ENCODE peak calls at places on chromosomes 4 and X, in eight cellular contexts. One of them, this sample, is unnamed.

GRCh38 chr4:133151301-133151680 is 2.2 kb downstream of the PCDH10 start:
- DNase-seq in NB4: no peak
- DNase-seq in endothelial cell of umbilical vein: peak
- DNase-seq in IMR-90: no peak
- DNase-seq in uterus: no peak
- DNase-seq in suprapubic skin: no peak
- DNase-seq in prostate gland: no peak
- DNase-seq in tibial nerve: no peak
- DNase-seq in this sample: no peak

GRCh38 chrX:48611703-48612102 is 14.4 kb downstream of the WDR13 start:
- DNase-seq in prostate gland: no peak
- DNase-seq in tibial nerve: no peak
- DNase-seq in NB4: no peak
- DNase-seq in suprapubic skin: no peak
- DNase-seq in endothelial cell of umbilical vein: no peak
- DNase-seq in uterus: no peak
- DNase-seq in IMR-90: no peak
- DNase-seq in this sample: no peak

GRCh38 chr4:158253350-158253980 is 43.2 kb downstream of the TMEM144 start:
- DNase-seq in uterus: peak
- DNase-seq in IMR-90: peak
- DNase-seq in NB4: peak
- DNase-seq in tibial nerve: peak
- DNase-seq in suprapubic skin: no peak
- DNase-seq in endothelial cell of umbilical vein: peak
- DNase-seq in prostate gland: peak
- DNase-seq in this sample: peak

GRCh38 chr4:1569461-1570151 is 114.5 kb downstream of the FAM53A start:
- DNase-seq in endothelial cell of umbilical vein: no peak
- DNase-seq in uterus: no peak
- DNase-seq in suprapubic skin: peak
- DNase-seq in IMR-90: no peak
- DNase-seq in NB4: no peak
- DNase-seq in tibial nerve: no peak
- DNase-seq in prostate gland: no peak
- DNase-seq in this sample: no peak

GRCh38 chrX:109735241-109735744 is 2.2 kb upstream of the ACSL4 start:
- DNase-seq in IMR-90: no peak
- DNase-seq in suprapubic skin: no peak
- DNase-seq in tibial nerve: no peak
- DNase-seq in NB4: no peak
- DNase-seq in uterus: no peak
- DNase-seq in endothelial cell of umbilical vein: no peak
- DNase-seq in prostate gland: no peak
- DNase-seq in this sample: no peak

GRCh38 chr4:128256539-128256938 is 31.1 kb downstream of the PGRMC2 start:
- DNase-seq in suprapubic skin: no peak
- DNase-seq in IMR-90: no peak
- DNase-seq in tibial nerve: no peak
- DNase-seq in prostate gland: no peak
- DNase-seq in uterus: no peak
- DNase-seq in NB4: no peak
- DNase-seq in endothelial cell of umbilical vein: peak
- DNase-seq in this sample: no peak

GRCh38 chrX:72273718-72274117 is 3.3 kb downstream of the RPS4X start:
- DNase-seq in endothelial cell of umbilical vein: no peak
- DNase-seq in suprapubic skin: no peak
- DNase-seq in uterus: no peak
- DNase-seq in tibial nerve: no peak
- DNase-seq in IMR-90: no peak
- DNase-seq in NB4: no peak
- DNase-seq in prostate gland: no peak
- DNase-seq in this sample: no peak

GRCh38 chr4:83054928-83055327 is 19.9 kb downstream of the COPS4 start:
- DNase-seq in uterus: no peak
- DNase-seq in endothelial cell of umbilical vein: peak
- DNase-seq in tibial nerve: no peak
- DNase-seq in IMR-90: peak
- DNase-seq in NB4: peak
- DNase-seq in suprapubic skin: no peak
- DNase-seq in prostate gland: no peak
- DNase-seq in this sample: no peak

GRCh38 chrX:74372272-74372671 is 49.0 kb upstream of the SLC16A2 start:
- DNase-seq in IMR-90: no peak
- DNase-seq in NB4: no peak
- DNase-seq in tibial nerve: no peak
- DNase-seq in suprapubic skin: no peak
- DNase-seq in prostate gland: no peak
- DNase-seq in endothelial cell of umbilical vein: no peak
- DNase-seq in uterus: no peak
- DNase-seq in this sample: no peak

GRCh38 chr4:169225058-169225751 is 45.6 kb downstream of the SH3RF1 start:
- DNase-seq in tibial nerve: no peak
- DNase-seq in uterus: no peak
- DNase-seq in NB4: peak
- DNase-seq in prostate gland: no peak
- DNase-seq in suprapubic skin: no peak
- DNase-seq in IMR-90: peak
- DNase-seq in endothelial cell of umbilical vein: peak
- DNase-seq in this sample: no peak

GRCh38 chr4:53573696-53574095 is 17.6 kb downstream of the LNX1 start:
- DNase-seq in tibial nerve: no peak
- DNase-seq in uterus: no peak
- DNase-seq in endothelial cell of umbilical vein: peak
- DNase-seq in suprapubic skin: no peak
- DNase-seq in IMR-90: peak
- DNase-seq in prostate gland: no peak
- DNase-seq in NB4: no peak
- DNase-seq in this sample: no peak

GRCh38 chr4:1614854-1615595 is 69.1 kb downstream of the FAM53A start:
- DNase-seq in endothelial cell of umbilical vein: no peak
- DNase-seq in prostate gland: no peak
- DNase-seq in suprapubic skin: no peak
- DNase-seq in IMR-90: no peak
- DNase-seq in tibial nerve: no peak
- DNase-seq in NB4: no peak
- DNase-seq in uterus: no peak
- DNase-seq in this sample: no peak

GRCh38 chr4:82561745-82562552 is at the start of gene TMEM150C:
- DNase-seq in IMR-90: no peak
- DNase-seq in NB4: peak
- DNase-seq in endothelial cell of umbilical vein: peak
- DNase-seq in tibial nerve: no peak
- DNase-seq in suprapubic skin: peak
- DNase-seq in uterus: no peak
- DNase-seq in prostate gland: peak
- DNase-seq in this sample: no peak

GRCh38 chrX:16999275-16999674 is 52.8 kb downstream of the REPS2 start:
- DNase-seq in uterus: no peak
- DNase-seq in suprapubic skin: no peak
- DNase-seq in tibial nerve: no peak
- DNase-seq in endothelial cell of umbilical vein: no peak
- DNase-seq in prostate gland: no peak
- DNase-seq in IMR-90: no peak
- DNase-seq in NB4: no peak
- DNase-seq in this sample: no peak

GRCh38 chrX:46279925-46280313 is 265.3 kb downstream of the ZNF674 start:
- DNase-seq in tibial nerve: no peak
- DNase-seq in suprapubic skin: no peak
- DNase-seq in prostate gland: no peak
- DNase-seq in endothelial cell of umbilical vein: peak
- DNase-seq in uterus: no peak
- DNase-seq in IMR-90: peak
- DNase-seq in NB4: peak
- DNase-seq in this sample: no peak

GRCh38 chr4:58849026-58849425 is 1738.8 kb upstream of the IGFBP7 start:
- DNase-seq in tibial nerve: no peak
- DNase-seq in uterus: no peak
- DNase-seq in NB4: no peak
- DNase-seq in suprapubic skin: no peak
- DNase-seq in endothelial cell of umbilical vein: no peak
- DNase-seq in IMR-90: no peak
- DNase-seq in prostate gland: no peak
- DNase-seq in this sample: no peak

GRCh38 chr4:132483-132882 is 8.2 kb downstream of the ZNF718 start:
- DNase-seq in endothelial cell of umbilical vein: no peak
- DNase-seq in IMR-90: no peak
- DNase-seq in suprapubic skin: no peak
- DNase-seq in tibial nerve: no peak
- DNase-seq in prostate gland: no peak
- DNase-seq in uterus: no peak
- DNase-seq in NB4: no peak
- DNase-seq in this sample: no peak

GRCh38 chr4:1010522-1011021 is 854 bp upstream of the FGFRL1 start:
- DNase-seq in uterus: peak
- DNase-seq in NB4: peak
- DNase-seq in tibial nerve: peak
- DNase-seq in prostate gland: peak
- DNase-seq in endothelial cell of umbilical vein: peak
- DNase-seq in suprapubic skin: peak
- DNase-seq in IMR-90: peak
- DNase-seq in this sample: peak

GRCh38 chrX:15334561-15334960 is 762 bp downstream of the PIGA start:
- DNase-seq in tibial nerve: no peak
- DNase-seq in endothelial cell of umbilical vein: no peak
- DNase-seq in NB4: no peak
- DNase-seq in uterus: no peak
- DNase-seq in suprapubic skin: no peak
- DNase-seq in IMR-90: peak
- DNase-seq in prostate gland: no peak
- DNase-seq in this sample: no peak

GRCh38 chr4:141056473-141056872 is 76.8 kb downstream of the RNF150 start:
- DNase-seq in tibial nerve: no peak
- DNase-seq in uterus: no peak
- DNase-seq in endothelial cell of umbilical vein: no peak
- DNase-seq in prostate gland: no peak
- DNase-seq in IMR-90: no peak
- DNase-seq in NB4: no peak
- DNase-seq in suprapubic skin: no peak
- DNase-seq in this sample: no peak

GRCh38 chr4:41751325-41752061 is 3.0 kb upstream of the PHOX2B start:
- DNase-seq in suprapubic skin: no peak
- DNase-seq in prostate gland: no peak
- DNase-seq in endothelial cell of umbilical vein: no peak
- DNase-seq in IMR-90: no peak
- DNase-seq in uterus: no peak
- DNase-seq in tibial nerve: no peak
- DNase-seq in NB4: no peak
- DNase-seq in this sample: no peak

DNA sequence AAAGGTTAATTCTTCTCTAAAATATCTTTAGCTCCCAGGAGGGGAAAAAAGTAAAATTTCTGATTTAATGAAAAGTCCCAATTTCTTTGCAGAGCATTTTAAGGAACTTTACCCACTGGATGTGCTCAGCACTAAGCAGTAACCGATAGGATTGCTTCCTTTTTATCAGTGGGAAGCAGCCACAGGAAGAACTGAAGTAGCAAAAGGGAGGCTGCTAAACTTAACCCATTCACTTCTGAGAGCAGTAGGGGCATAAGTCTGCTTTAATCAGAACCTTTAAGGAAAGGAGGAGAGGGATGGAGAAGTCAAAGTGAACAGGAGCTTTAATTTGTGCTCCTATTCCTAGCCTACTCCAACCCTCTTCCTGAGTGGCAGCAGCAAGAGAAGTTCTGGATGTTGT is at the start of gene F8:
- DNase-seq in prostate gland: no peak
- DNase-seq in IMR-90: no peak
- DNase-seq in uterus: no peak
- DNase-seq in endothelial cell of umbilical vein: no peak
- DNase-seq in tibial nerve: no peak
- DNase-seq in NB4: no peak
- DNase-seq in suprapubic skin: no peak
- DNase-seq in this sample: no peak
- TF ChIP-seq POLR2A in prostate gland: no peak
- TF ChIP-seq POLR2A in IMR-90: no peak
- TF ChIP-seq POLR2A in uterus: no peak
- TF ChIP-seq POLR2A in endothelial cell of umbilical vein: no peak
- TF ChIP-seq POLR2A in tibial nerve: no peak
- TF ChIP-seq POLR2A in NB4: no peak
- TF ChIP-seq POLR2A in suprapubic skin: no peak
- TF ChIP-seq POLR2A in this sample: no peak

GRCh38 chr4:76831475-76832390 is 66.2 kb downstream of the SOWAHB start:
- DNase-seq in uterus: no peak
- DNase-seq in tibial nerve: no peak
- DNase-seq in endothelial cell of umbilical vein: peak
- DNase-seq in NB4: no peak
- DNase-seq in IMR-90: peak
- DNase-seq in suprapubic skin: no peak
- DNase-seq in prostate gland: peak
- DNase-seq in this sample: no peak
- H3K4me3 ChIP-seq in uterus: no peak
- H3K4me3 ChIP-seq in tibial nerve: peak
- H3K4me3 ChIP-seq in endothelial cell of umbilical vein: no peak
- H3K4me3 ChIP-seq in NB4: no peak
- H3K4me3 ChIP-seq in IMR-90: no peak
- H3K4me3 ChIP-seq in suprapubic skin: no peak
- H3K4me3 ChIP-seq in prostate gland: no peak
- H3K4me3 ChIP-seq in this sample: no peak

GRCh38 chrX:71215335-71215912 is 7.6 kb upstream of the GJB1 start:
- DNase-seq in prostate gland: peak
- DNase-seq in NB4: no peak
- DNase-seq in endothelial cell of umbilical vein: no peak
- DNase-seq in IMR-90: no peak
- DNase-seq in uterus: no peak
- DNase-seq in tibial nerve: no peak
- DNase-seq in suprapubic skin: no peak
- DNase-seq in this sample: no peak
- TF ChIP-seq POLR2A in prostate gland: no peak
- TF ChIP-seq POLR2A in NB4: no peak
- TF ChIP-seq POLR2A in endothelial cell of umbilical vein: no peak
- TF ChIP-seq POLR2A in IMR-90: no peak
- TF ChIP-seq POLR2A in uterus: no peak
- TF ChIP-seq POLR2A in tibial nerve: no peak
- TF ChIP-seq POLR2A in suprapubic skin: no peak
- TF ChIP-seq POLR2A in this sample: no peak

GRCh38 chrX:153725832-153726285 is 1.2 kb downstream of the ABCD1 start:
- DNase-seq in uterus: peak
- DNase-seq in IMR-90: no peak
- DNase-seq in NB4: peak
- DNase-seq in suprapubic skin: no peak
- DNase-seq in prostate gland: no peak
- DNase-seq in tibial nerve: no peak
- DNase-seq in endothelial cell of umbilical vein: no peak
- DNase-seq in this sample: no peak

GRCh38 chrX:153726286-153727107 is 1.8 kb downstream of the ABCD1 start:
- DNase-seq in NB4: peak
- DNase-seq in prostate gland: no peak
- DNase-seq in endothelial cell of umbilical vein: peak
- DNase-seq in suprapubic skin: no peak
- DNase-seq in tibial nerve: peak
- DNase-seq in uterus: peak
- DNase-seq in IMR-90: peak
- DNase-seq in this sample: peak

GRCh38 chrX:153723351-153724251 is 586 bp downstream of the BCAP31 start:
- DNase-seq in NB4: peak
- DNase-seq in IMR-90: peak
- DNase-seq in tibial nerve: no peak
- DNase-seq in endothelial cell of umbilical vein: peak
- DNase-seq in prostate gland: peak
- DNase-seq in uterus: peak
- DNase-seq in suprapubic skin: no peak
- DNase-seq in this sample: no peak

GRCh38 chrX:153724252-153725038 is at the start of the genes ABCD1 and BCAP31:
- DNase-seq in IMR-90: peak
- DNase-seq in NB4: peak
- DNase-seq in suprapubic skin: peak
- DNase-seq in endothelial cell of umbilical vein: peak
- DNase-seq in uterus: peak
- DNase-seq in prostate gland: peak
- DNase-seq in tibial nerve: peak
- DNase-seq in this sample: peak

GRCh38 chrX:153725039-153725831 is 579 bp downstream of the ABCD1 start:
- DNase-seq in prostate gland: no peak
- DNase-seq in IMR-90: no peak
- DNase-seq in uterus: no peak
- DNase-seq in suprapubic skin: no peak
- DNase-seq in NB4: no peak
- DNase-seq in endothelial cell of umbilical vein: no peak
- DNase-seq in tibial nerve: no peak
- DNase-seq in this sample: no peak
- H3K4me3 ChIP-seq in prostate gland: peak
- H3K4me3 ChIP-seq in IMR-90: peak
- H3K4me3 ChIP-seq in uterus: peak
- H3K4me3 ChIP-seq in suprapubic skin: peak
- H3K4me3 ChIP-seq in NB4: peak
- H3K4me3 ChIP-seq in endothelial cell of umbilical vein: peak
- H3K4me3 ChIP-seq in tibial nerve: peak
- H3K4me3 ChIP-seq in this sample: no peak